ENCODE peak calls at places on chromosome 22, in nine cellular contexts. K, M, S, Q, D, Y, T, L and A are unnamed samples.

GRCh38 chr22:33722817-33723216 is 197.5 kb downstream of the LARGE1 start:
- DNase-seq in D (no peak), S (no peak), Q (no peak), K (no peak), L (no peak), Y (no peak), T (no peak), M (no peak), A (no peak)

GRCh38 chr22:44776535-44777363 is 24.4 kb downstream of the ARHGAP8 start:
- DNase-seq in D (no peak), M (peak), L (no peak), S (no peak), Y (no peak), T (no peak), K (no peak), Q (no peak), A (no peak)

GRCh38 chr22:21974058-21974649 is 8.4 kb downstream of the TOP3B start:
- DNase-seq in S (no peak), L (no peak), Y (no peak), K (no peak), D (no peak), M (no peak), T (no peak), Q (no peak), A (no peak)

GRCh38 chr22:24330636-24331035 is 60.0 kb downstream of the SPECC1L start:
- DNase-seq in K (no peak), M (peak), Q (no peak), L (no peak), D (no peak), S (no peak), Y (no peak), T (no peak), A (no peak)

GRCh38 chr22:30202531-30203006 is 44.0 kb downstream of the LIF start:
- DNase-seq in Q (no peak), L (no peak), Y (no peak), K (no peak), S (no peak), D (no peak), M (no peak), T (no peak), A (no peak)

GRCh38 chr22:23774114-23774921 is 1.7 kb downstream of the MMP11 start:
- DNase-seq in Y (no peak), K (no peak), M (no peak), Q (no peak), S (no peak), T (no peak), L (no peak), D (no peak), A (no peak)

GRCh38 chr22:32706149-32706548 is 95.4 kb upstream of the TIMP3 start:
- DNase-seq in T (no peak), D (no peak), M (no peak), Q (no peak), K (no peak), L (no peak), S (peak), Y (peak), A (no peak)

GRCh38 chr22:39476664-39477063 is 19.9 kb downstream of the MGAT3 start:
- DNase-seq in L (no peak), Q (no peak), T (no peak), K (no peak), S (no peak), D (no peak), M (no peak), Y (no peak), A (no peak)

GRCh38 chr22:30875481-30876215 is 92.9 kb downstream of the MORC2 start:
- DNase-seq in Q (no peak), S (no peak), T (no peak), M (no peak), K (no peak), D (no peak), Y (no peak), L (peak), A (peak)

GRCh38 chr22:44299124-44299523 is 13.6 kb downstream of the SHISAL1 start:
- DNase-seq in D (no peak), T (no peak), Q (no peak), L (no peak), Y (no peak), M (no peak), S (no peak), K (no peak), A (no peak)

GRCh38 chr22:49763696-49764095 is 64.0 kb downstream of the BRD1 start:
- DNase-seq in L (no peak), Y (no peak), T (no peak), K (no peak), M (no peak), S (no peak), D (no peak), Q (no peak), A (no peak)

GRCh38 chr22:42330953-42331525 is 60.6 kb upstream of the TCF20 start:
- DNase-seq in T (no peak), Y (no peak), D (no peak), Q (no peak), L (no peak), K (no peak), M (no peak), S (no peak), A (no peak)

GRCh38 chr22:30890689-30891442 is 77.7 kb downstream of the MORC2 start:
- DNase-seq in D (no peak), T (no peak), L (no peak), M (peak), S (peak), K (no peak), Q (no peak), Y (peak), A (no peak)

GRCh38 chr22:37907036-37907954 is 1.2 kb downstream of the MICALL1 start:
- DNase-seq in Y (no peak), S (no peak), K (no peak), L (no peak), Q (no peak), D (no peak), M (peak), T (no peak), A (no peak)

GRCh38 chr22:27670701-27671412 is 130.7 kb downstream of the MN1 start:
- DNase-seq in Y (peak), S (no peak), T (no peak), L (peak), D (no peak), Q (no peak), M (no peak), K (no peak), A (no peak)

GRCh38 chr22:33952776-33953175 is 32.5 kb upstream of the LARGE1 start:
- DNase-seq in Q (no peak), K (no peak), S (no peak), M (no peak), D (no peak), T (no peak), L (no peak), Y (no peak), A (peak)

GRCh38 chr22:20549232-20549841 is 41.9 kb downstream of the MED15 start:
- DNase-seq in Q (no peak), M (peak), T (no peak), L (no peak), K (peak), D (no peak), Y (no peak), S (no peak), A (no peak)

GRCh38 chr22:41625577-41625976 is 4.5 kb downstream of the XRCC6 start:
- DNase-seq in Y (no peak), L (no peak), D (no peak), M (no peak), T (no peak), K (no peak), Q (no peak), S (no peak), A (no peak)

GRCh38 chr22:20584029-20584871 is 76.8 kb downstream of the MED15 start:
- DNase-seq in Q (no peak), M (no peak), D (no peak), T (no peak), K (no peak), S (no peak), L (no peak), Y (no peak), A (no peak)

GRCh38 chr22:50302564-50302963 is 4.9 kb downstream of the PLXNB2 start:
- DNase-seq in K (no peak), S (no peak), L (no peak), D (no peak), M (no peak), Q (no peak), Y (no peak), T (no peak), A (no peak)

GRCh38 chr22:22897036-22897435 is 9.4 kb downstream of the IGLL5 start:
- DNase-seq in T (no peak), M (no peak), Y (no peak), K (no peak), L (no peak), Q (no peak), D (no peak), S (no peak), A (no peak)

GRCh38 chr22:40417881-40418280 is 47.5 kb downstream of the SGSM3 start:
- DNase-seq in M (no peak), S (no peak), Y (no peak), Q (no peak), L (no peak), T (no peak), K (no peak), D (no peak), A (no peak)